ENCODE peak calls at places on chromosomes 12 and 14, in four cellular contexts. One of them, this sample, is unnamed.

GRCh38 chr14:93538411-93538810 is 107.7 kb downstream of the UNC79 start:
- DNase-seq in WERI-Rb-1: peak; percentile 59
- DNase-seq in mucosa of descending colon: no peak
- DNase-seq in colonic mucosa: no peak
- DNase-seq in this sample: no peak

GRCh38 chr12:1517007-1517406 is 77.4 kb downstream of the FBXL14 start:
- DNase-seq in WERI-Rb-1: peak; percentile 39
- DNase-seq in mucosa of descending colon: no peak
- DNase-seq in colonic mucosa: no peak
- DNase-seq in this sample: peak; percentile 90

GRCh38 chr14:75427126-75427481 is 718 bp upstream of the JDP2 start:
- DNase-seq in WERI-Rb-1: no peak
- DNase-seq in mucosa of descending colon: no peak
- DNase-seq in colonic mucosa: no peak
- DNase-seq in this sample: no peak

GRCh38 chr12:107096571-107096970 is 3.2 kb upstream of the CRY1 start:
- DNase-seq in WERI-Rb-1: no peak
- DNase-seq in mucosa of descending colon: no peak
- DNase-seq in colonic mucosa: no peak
- DNase-seq in this sample: no peak

GRCh38 chr12:55658635-55659391 is 22.1 kb downstream of the OR10P1 start:
- DNase-seq in WERI-Rb-1: no peak
- DNase-seq in mucosa of descending colon: no peak
- DNase-seq in colonic mucosa: no peak
- DNase-seq in this sample: peak; percentile 46

GRCh38 chr14:32010561-32011188 is 66.4 kb upstream of the ARHGAP5 start:
- DNase-seq in WERI-Rb-1: no peak
- DNase-seq in mucosa of descending colon: no peak
- DNase-seq in colonic mucosa: no peak
- DNase-seq in this sample: peak; percentile 73

GRCh38 chr12:1592444-1593231 is 1.7 kb downstream of the FBXL14 start:
- DNase-seq in WERI-Rb-1: peak; percentile 23
- DNase-seq in mucosa of descending colon: peak; percentile 80
- DNase-seq in colonic mucosa: peak; percentile 76
- DNase-seq in this sample: peak; percentile 74

GRCh38 chr12:41795910-41796309 is 348.8 kb downstream of the GXYLT1 start:
- DNase-seq in WERI-Rb-1: peak; percentile 18
- DNase-seq in mucosa of descending colon: no peak
- DNase-seq in colonic mucosa: no peak
- DNase-seq in this sample: no peak

GRCh38 chr12:114580306-114580705 is 103.7 kb downstream of the TBX3 start:
- DNase-seq in WERI-Rb-1: no peak
- DNase-seq in mucosa of descending colon: no peak
- DNase-seq in colonic mucosa: no peak
- DNase-seq in this sample: no peak

GRCh38 chr12:108616941-108617858 is 16.5 kb downstream of the SELPLG start:
- DNase-seq in WERI-Rb-1: no peak
- DNase-seq in mucosa of descending colon: no peak
- DNase-seq in colonic mucosa: no peak
- DNase-seq in this sample: no peak

GRCh38 chr12:40012709-40013108 is 93.2 kb downstream of the SLC2A13 start:
- DNase-seq in WERI-Rb-1: no peak
- DNase-seq in mucosa of descending colon: no peak
- DNase-seq in colonic mucosa: no peak
- DNase-seq in this sample: no peak

GRCh38 chr14:100193417-100194357 is 34.2 kb upstream of the DEGS2 start:
- DNase-seq in WERI-Rb-1: no peak
- DNase-seq in mucosa of descending colon: no peak
- DNase-seq in colonic mucosa: no peak
- DNase-seq in this sample: no peak

GRCh38 chr12:105331805-105332251 is 1.3 kb downstream of the C12orf75 start:
- DNase-seq in WERI-Rb-1: no peak
- DNase-seq in mucosa of descending colon: no peak
- DNase-seq in colonic mucosa: peak; percentile 58
- DNase-seq in this sample: peak; percentile 52

GRCh38 chr14:24042733-24043132 is 9.1 kb upstream of the CARMIL3 start:
- DNase-seq in WERI-Rb-1: no peak
- DNase-seq in mucosa of descending colon: no peak
- DNase-seq in colonic mucosa: no peak
- DNase-seq in this sample: no peak

GRCh38 chr12:39831587-39832315 is 212.1 kb upstream of the ABCD2 start:
- DNase-seq in WERI-Rb-1: peak; percentile 10
- DNase-seq in mucosa of descending colon: no peak
- DNase-seq in colonic mucosa: no peak
- DNase-seq in this sample: no peak

GRCh38 chr14:69573841-69574265 is 818 bp downstream of the CCDC177 start:
- DNase-seq in WERI-Rb-1: peak; percentile 86
- DNase-seq in mucosa of descending colon: no peak
- DNase-seq in colonic mucosa: no peak
- DNase-seq in this sample: no peak

GRCh38 chr14:100703574-100704220 is 23.0 kb upstream of the DLK1 start:
- DNase-seq in WERI-Rb-1: no peak
- DNase-seq in mucosa of descending colon: no peak
- DNase-seq in colonic mucosa: no peak
- DNase-seq in this sample: no peak

GRCh38 chr12:76623929-76624328 is 64.4 kb upstream of the OSBPL8 start:
- DNase-seq in WERI-Rb-1: no peak
- DNase-seq in mucosa of descending colon: no peak
- DNase-seq in colonic mucosa: peak; percentile 34
- DNase-seq in this sample: peak; percentile 78

GRCh38 chr12:754238-754816 is 1.9 kb downstream of the WNK1 start:
- DNase-seq in WERI-Rb-1: peak; percentile 12
- DNase-seq in mucosa of descending colon: no peak
- DNase-seq in colonic mucosa: no peak
- DNase-seq in this sample: peak; percentile 39

GRCh38 chr12:114673169-114673833 is 10.7 kb downstream of the TBX3 start:
- DNase-seq in WERI-Rb-1: no peak
- DNase-seq in mucosa of descending colon: no peak
- DNase-seq in colonic mucosa: no peak
- DNase-seq in this sample: peak; percentile 85

GRCh38 chr12:93502802-93503623 is 35.7 kb downstream of the MRPL42 start:
- DNase-seq in WERI-Rb-1: peak; percentile 31
- DNase-seq in mucosa of descending colon: no peak
- DNase-seq in colonic mucosa: peak; percentile 52
- DNase-seq in this sample: peak; percentile 21

GRCh38 chr12:109721276-109721675 is 7.7 kb downstream of the FAM222A start:
- DNase-seq in WERI-Rb-1: no peak
- DNase-seq in mucosa of descending colon: no peak
- DNase-seq in colonic mucosa: no peak
- DNase-seq in this sample: no peak

GRCh38 chr12:94262228-94263010 is 114.0 kb downstream of the PLXNC1 start:
- DNase-seq in WERI-Rb-1: no peak
- DNase-seq in mucosa of descending colon: peak; percentile 86
- DNase-seq in colonic mucosa: peak; percentile 74
- DNase-seq in this sample: peak; percentile 98

GRCh38 chr12:82414926-82415325 is 56.6 kb downstream of the METTL25 start:
- DNase-seq in WERI-Rb-1: no peak
- DNase-seq in mucosa of descending colon: no peak
- DNase-seq in colonic mucosa: no peak
- DNase-seq in this sample: no peak

GRCh38 chr12:84599539-84599938 is 313.1 kb downstream of the SLC6A15 start:
- DNase-seq in WERI-Rb-1: no peak
- DNase-seq in mucosa of descending colon: no peak
- DNase-seq in colonic mucosa: no peak
- DNase-seq in this sample: peak; percentile 70

GRCh38 chr12:68932701-68933563 is at the start of gene CPM:
- DNase-seq in WERI-Rb-1: peak; percentile 71
- DNase-seq in mucosa of descending colon: peak; percentile 87
- DNase-seq in colonic mucosa: peak; percentile 86
- DNase-seq in this sample: peak; percentile 83

GRCh38 chr12:96457191-96457930 is 32.0 kb upstream of the CFAP54 start:
- DNase-seq in WERI-Rb-1: no peak
- DNase-seq in mucosa of descending colon: no peak
- DNase-seq in colonic mucosa: no peak
- DNase-seq in this sample: no peak

GRCh38 chr12:66144796-66145754 is 14.5 kb upstream of the LLPH start:
- DNase-seq in WERI-Rb-1: no peak
- DNase-seq in mucosa of descending colon: no peak
- DNase-seq in colonic mucosa: peak; percentile 75
- DNase-seq in this sample: peak; percentile 59

GRCh38 chr14:25431211-25432076 is 381.5 kb upstream of the STXBP6 start:
- DNase-seq in WERI-Rb-1: peak; percentile 13
- DNase-seq in mucosa of descending colon: no peak
- DNase-seq in colonic mucosa: peak; percentile 31
- DNase-seq in this sample: no peak

GRCh38 chr12:42921741-42922511 is 332.4 kb upstream of the PRICKLE1 start:
- DNase-seq in WERI-Rb-1: peak; percentile 7
- DNase-seq in mucosa of descending colon: no peak
- DNase-seq in colonic mucosa: no peak
- DNase-seq in this sample: peak; percentile 47

GRCh38 chr12:97568336-97569180 is 106.0 kb downstream of the RMST start:
- DNase-seq in WERI-Rb-1: no peak
- DNase-seq in mucosa of descending colon: no peak
- DNase-seq in colonic mucosa: peak; percentile 27
- DNase-seq in this sample: no peak

GRCh38 chr12:49949124-49949845 is 1.3 kb upstream of the AQP2 start:
- DNase-seq in WERI-Rb-1: no peak
- DNase-seq in mucosa of descending colon: no peak
- DNase-seq in colonic mucosa: no peak
- DNase-seq in this sample: no peak

GRCh38 chr14:94728950-94729349 is 41.0 kb downstream of the GSC start:
- DNase-seq in WERI-Rb-1: peak; percentile 16
- DNase-seq in mucosa of descending colon: no peak
- DNase-seq in colonic mucosa: no peak
- DNase-seq in this sample: no peak

GRCh38 chr12:125683748-125684381 is 618.6 kb downstream of the AACS start:
- DNase-seq in WERI-Rb-1: peak; percentile 78
- DNase-seq in mucosa of descending colon: no peak
- DNase-seq in colonic mucosa: peak; percentile 23
- DNase-seq in this sample: no peak
- TF ChIP-seq CTCF in WERI-Rb-1: peak; percentile 97
- TF ChIP-seq CTCF in mucosa of descending colon: peak; percentile 13
- TF ChIP-seq CTCF in colonic mucosa: peak; percentile 29
- TF ChIP-seq CTCF in this sample: no peak

GRCh38 chr14:60508707-60509437 is at the start of gene SIX6:
- DNase-seq in WERI-Rb-1: peak; percentile 88
- DNase-seq in mucosa of descending colon: no peak
- DNase-seq in colonic mucosa: no peak
- DNase-seq in this sample: no peak
- H3K4me3 ChIP-seq in WERI-Rb-1: peak within 1 kb of the TSS; percentile 73
- H3K4me3 ChIP-seq in mucosa of descending colon: no peak within 1 kb of the TSS
- H3K4me3 ChIP-seq in colonic mucosa: no peak within 1 kb of the TSS
- H3K4me3 ChIP-seq in this sample: no peak within 1 kb of the TSS

DNA sequence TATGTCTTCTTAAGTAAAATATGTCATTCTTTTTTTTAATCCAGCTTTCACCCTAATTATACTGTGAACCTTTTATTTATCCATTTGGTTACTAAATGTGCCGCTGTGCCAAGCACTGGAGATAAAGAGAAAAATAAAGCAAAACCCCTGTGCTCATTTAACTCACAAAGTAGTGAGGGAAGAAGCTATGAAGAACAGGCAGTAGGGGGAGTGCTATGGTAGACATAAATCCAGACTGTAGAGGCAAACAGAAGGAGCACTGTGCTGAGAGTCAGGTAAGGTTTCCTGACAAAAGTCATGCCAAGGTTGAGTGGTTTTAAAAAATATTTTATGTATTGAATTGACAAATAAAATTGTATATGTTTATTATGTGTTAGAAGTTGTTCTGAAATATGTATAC is 188.5 kb upstream of the SYT10 start:
- DNase-seq in WERI-Rb-1: no peak
- DNase-seq in mucosa of descending colon: no peak
- DNase-seq in colonic mucosa: no peak
- DNase-seq in this sample: no peak
- TF ChIP-seq CTCF in WERI-Rb-1: no peak
- TF ChIP-seq CTCF in mucosa of descending colon: no peak
- TF ChIP-seq CTCF in colonic mucosa: no peak
- TF ChIP-seq CTCF in this sample: no peak

GRCh38 chr14:73266317-73266716 is 29.0 kb downstream of the PAPLN start:
- DNase-seq in WERI-Rb-1: no peak
- DNase-seq in mucosa of descending colon: no peak
- DNase-seq in colonic mucosa: no peak
- DNase-seq in this sample: no peak

GRCh38 chr14:73272393-73272792 is 35.1 kb downstream of the PAPLN start:
- DNase-seq in WERI-Rb-1: no peak
- DNase-seq in mucosa of descending colon: no peak
- DNase-seq in colonic mucosa: no peak
- DNase-seq in this sample: no peak

GRCh38 chr14:73273799-73274198 is 36.5 kb downstream of the PAPLN start:
- DNase-seq in WERI-Rb-1: no peak
- DNase-seq in mucosa of descending colon: no peak
- DNase-seq in colonic mucosa: no peak
- DNase-seq in this sample: no peak

GRCh38 chr14:73267474-73267873 is 30.2 kb downstream of the PAPLN start:
- DNase-seq in WERI-Rb-1: no peak
- DNase-seq in mucosa of descending colon: no peak
- DNase-seq in colonic mucosa: no peak
- DNase-seq in this sample: no peak

GRCh38 chr14:73269729-73270651 is 32.7 kb downstream of the PAPLN start:
- DNase-seq in WERI-Rb-1: no peak
- DNase-seq in mucosa of descending colon: peak; percentile 59
- DNase-seq in colonic mucosa: peak; percentile 30
- DNase-seq in this sample: peak; percentile 60
- H3K4me3 ChIP-seq in WERI-Rb-1: no peak overlapping the region
- H3K4me3 ChIP-seq in mucosa of descending colon: no peak overlapping the region
- H3K4me3 ChIP-seq in colonic mucosa: peak overlapping the region; percentile 1
- H3K4me3 ChIP-seq in this sample: peak overlapping the region; percentile 49

DNA sequence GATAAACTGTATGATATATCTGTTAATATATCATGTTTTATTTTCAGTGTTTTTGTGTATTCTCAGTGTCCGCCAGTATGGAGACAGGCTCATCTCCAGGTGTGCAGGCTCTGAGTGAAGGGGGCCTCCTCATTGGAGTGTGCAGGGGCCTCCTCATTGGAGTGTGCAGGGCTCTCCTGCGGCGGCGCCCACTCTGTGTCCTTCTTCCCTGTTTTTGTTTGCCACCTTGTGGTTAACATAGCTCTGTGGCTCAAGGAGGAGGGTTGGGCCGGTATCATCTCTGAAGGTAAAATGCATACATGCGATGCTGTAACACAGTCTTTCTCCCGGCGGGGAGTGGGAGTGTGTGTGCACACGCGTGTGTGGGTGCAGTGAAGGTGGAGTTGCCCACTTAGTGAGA is 429.5 kb downstream of the ZFP36L1 start:
- DNase-seq in WERI-Rb-1: peak; percentile 54
- DNase-seq in mucosa of descending colon: no peak
- DNase-seq in colonic mucosa: no peak
- DNase-seq in this sample: no peak
- TF ChIP-seq CTCF in WERI-Rb-1: peak; percentile 8
- TF ChIP-seq CTCF in mucosa of descending colon: no peak
- TF ChIP-seq CTCF in colonic mucosa: no peak
- TF ChIP-seq CTCF in this sample: no peak

GRCh38 chr12:57839996-57840395 is 6.5 kb downstream of the CTDSP2 start:
- DNase-seq in WERI-Rb-1: no peak
- DNase-seq in mucosa of descending colon: no peak
- DNase-seq in colonic mucosa: no peak
- DNase-seq in this sample: no peak
- H3K4me3 ChIP-seq in WERI-Rb-1: no peak overlapping the region
- H3K4me3 ChIP-seq in mucosa of descending colon: no peak overlapping the region
- H3K4me3 ChIP-seq in colonic mucosa: no peak overlapping the region
- H3K4me3 ChIP-seq in this sample: no peak overlapping the region

GRCh38 chr14:56181666-56182065 is 63.5 kb downstream of the PELI2 start:
- DNase-seq in WERI-Rb-1: no peak
- DNase-seq in mucosa of descending colon: no peak
- DNase-seq in colonic mucosa: no peak
- DNase-seq in this sample: no peak
- TF ChIP-seq CTCF in WERI-Rb-1: no peak
- TF ChIP-seq CTCF in mucosa of descending colon: no peak
- TF ChIP-seq CTCF in colonic mucosa: no peak
- TF ChIP-seq CTCF in this sample: no peak

GRCh38 chr12:121917950-121918678 is at the start of gene CFAP251:
- DNase-seq in WERI-Rb-1: peak; percentile 79
- DNase-seq in mucosa of descending colon: peak; percentile 99
- DNase-seq in colonic mucosa: peak; percentile 98
- DNase-seq in this sample: peak; percentile 69
- H3K4me3 ChIP-seq in WERI-Rb-1: peak within 1 kb of the TSS; percentile 35
- H3K4me3 ChIP-seq in mucosa of descending colon: no peak within 1 kb of the TSS
- H3K4me3 ChIP-seq in colonic mucosa: peak within 1 kb of the TSS; percentile 39
- H3K4me3 ChIP-seq in this sample: no peak within 1 kb of the TSS

This sample was measured in foreskin fibroblast.